ENCODE peak calls at places on chromosomes 7 and 10, in six cellular contexts. R is cardiac muscle cell, P is HFF-Myc, Q is MCF 10A, D is mucosa of descending colon, A is psoas muscle. J is an unnamed sample.
A peak's percentile ranks its signal among the peaks of the same experiment; 100 is the strongest.

GRCh38 chr7:155166673-155167370 is 96.7 kb downstream of the HTR5A start:
- DNase-seq in R (peak; percentile 90), P (peak; percentile 97), Q (peak; percentile 89), D (peak; percentile 21), A (peak; percentile 82), J (no peak)

GRCh38 chr7:77806425-77806824 is 7.9 kb downstream of the PHTF2 start:
- DNase-seq in R (no peak), P (no peak), Q (no peak), D (no peak), A (no peak), J (no peak)

GRCh38 chr7:97025130-97025499 is 484 bp upstream of the DLX5 start:
- DNase-seq in R (no peak), P (no peak), Q (no peak), D (no peak), A (no peak), J (no peak)

GRCh38 chr10:92241158-92241500 is 49.7 kb downstream of the CPEB3 start:
- DNase-seq in R (peak; percentile 35), P (no peak), Q (peak; percentile 36), D (peak; percentile 59), A (no peak), J (peak; percentile 15)

GRCh38 chr10:42754155-42755027 is 28.2 kb upstream of the BMS1 start:
- DNase-seq in R (peak; percentile 30), P (no peak), Q (no peak), D (peak; percentile 15), A (peak; percentile 52), J (peak; percentile 64)

GRCh38 chr10:4176500-4177281 is 391.7 kb upstream of the KLF6 start:
- DNase-seq in R (no peak), P (no peak), Q (no peak), D (no peak), A (no peak), J (no peak)

GRCh38 chr7:115410972-115411686 is 489.2 kb downstream of the MDFIC start:
- DNase-seq in R (no peak), P (no peak), Q (no peak), D (no peak), A (no peak), J (no peak)

GRCh38 chr10:29392376-29393021 is 103.6 kb downstream of the LYZL1 start:
- DNase-seq in R (peak; percentile 64), P (no peak), Q (peak; percentile 68), D (peak; percentile 54), A (no peak), J (peak; percentile 64)

GRCh38 chr7:125316451-125316850 is 386.8 kb upstream of the POT1 start:
- DNase-seq in R (peak; percentile 0), P (no peak), Q (peak; percentile 61), D (no peak), A (no peak), J (peak; percentile 16)

GRCh38 chr7:76997381-76998262 is 34.5 kb downstream of the SPDYE17 start:
- DNase-seq in R (no peak), P (no peak), Q (no peak), D (no peak), A (no peak), J (no peak)

GRCh38 chr7:23759556-23760391 is 49.8 kb downstream of the STK31 start:
- DNase-seq in R (peak; percentile 20), P (peak; percentile 3), Q (peak; percentile 82), D (peak; percentile 39), A (no peak), J (no peak)

GRCh38 chr7:27080844-27081423 is 14.9 kb downstream of the HOXA1 start:
- DNase-seq in R (no peak), P (no peak), Q (peak; percentile 73), D (no peak), A (no peak), J (no peak)

GRCh38 chr7:79806161-79806734 is 328.4 kb upstream of the GNAI1 start:
- DNase-seq in R (peak; percentile 57), P (peak; percentile 24), Q (peak; percentile 9), D (no peak), A (no peak), J (no peak)
- TF ChIP-seq CTCF in R (peak; percentile 54), P (peak; percentile 50), Q (peak; percentile 36), D (no peak), A (no peak), J (no peak)

DNA sequence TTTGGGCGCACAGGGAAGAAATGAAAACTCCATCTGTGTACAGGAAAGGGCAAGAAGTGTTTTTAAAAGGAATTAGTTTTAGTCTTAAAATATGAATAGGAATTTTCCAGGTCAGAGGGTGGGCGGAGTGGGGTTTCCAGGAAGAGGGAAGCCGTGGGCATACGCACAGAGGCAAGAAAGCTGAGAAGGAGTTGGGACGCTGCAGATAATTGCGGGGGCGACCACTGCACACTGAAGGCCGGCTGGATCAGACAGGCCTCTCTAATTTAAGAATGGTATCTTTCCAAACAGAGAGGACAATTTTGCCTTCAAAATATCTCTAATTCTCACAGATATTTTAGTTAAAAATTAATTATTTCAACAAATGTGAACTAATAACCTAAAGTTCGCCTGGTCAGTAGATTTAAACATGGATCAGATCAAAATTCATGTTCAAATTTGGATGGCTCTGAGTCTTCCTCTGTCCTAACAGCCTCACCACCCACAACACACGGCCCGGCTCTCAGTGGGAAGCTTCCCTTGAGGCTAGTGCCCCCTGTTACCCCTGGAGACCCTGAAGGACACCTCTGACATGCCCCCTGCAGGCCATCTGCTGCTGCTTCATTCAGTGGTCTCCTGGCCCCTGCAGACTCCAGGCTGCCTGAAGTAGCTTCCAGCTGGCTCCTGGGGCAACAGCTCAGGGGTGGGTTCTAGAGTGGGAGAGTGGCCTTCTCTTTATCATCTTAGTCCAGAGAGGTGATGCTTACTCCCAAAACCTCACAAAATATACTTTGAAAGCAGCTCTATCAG is 189.3 kb upstream of the INHBA start:
- DNase-seq in R (no peak), P (no peak), Q (no peak), D (no peak), A (no peak), J (peak; percentile 24)
- TF ChIP-seq CTCF in R (no peak), P (peak; percentile 30), Q (no peak), D (no peak), A (no peak), J (peak; percentile 20)

DNA sequence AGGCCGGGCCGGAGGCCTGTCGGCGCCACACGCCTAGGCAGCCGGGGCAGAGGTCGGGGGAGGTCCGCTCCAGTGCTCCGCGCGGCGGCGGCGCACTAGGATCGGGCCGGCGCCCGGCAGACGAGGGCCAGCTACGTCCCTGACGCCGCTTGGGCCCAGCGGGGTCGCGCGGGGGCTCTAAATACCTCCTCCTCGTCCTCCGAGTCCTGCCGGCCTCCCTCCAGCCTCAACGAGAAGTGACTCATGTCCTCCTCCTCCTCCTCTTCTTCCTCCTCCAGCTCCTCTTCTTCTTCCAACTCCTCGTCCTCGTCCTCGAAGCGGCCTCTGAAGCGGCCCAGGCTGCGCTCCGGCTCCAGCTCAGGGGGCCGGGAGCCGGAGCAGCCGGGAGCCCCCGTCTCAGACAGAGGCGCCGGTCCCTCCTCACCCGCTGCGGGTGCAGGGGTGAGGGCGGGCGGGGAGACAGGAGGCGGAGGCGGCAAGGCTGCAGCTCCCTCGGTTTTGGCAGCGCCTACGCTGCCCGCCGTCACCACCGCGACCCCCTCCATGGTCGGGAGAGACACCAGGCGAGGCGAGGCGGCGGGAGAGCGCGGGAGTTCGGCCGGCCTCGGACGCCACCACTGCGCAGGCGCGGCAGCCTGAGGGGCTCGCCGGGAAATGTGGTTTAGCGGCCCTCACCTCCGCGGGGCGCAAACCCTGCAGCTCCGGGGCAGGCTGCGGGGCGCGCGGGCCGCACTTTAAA is at the start of gene PCGF6:
- DNase-seq in R (peak; percentile 88), P (no peak), Q (peak; percentile 78), D (peak; percentile 78), A (peak; percentile 85), J (peak; percentile 92)
- TF ChIP-seq CTCF in R (peak; percentile 14), P (no peak), Q (no peak), D (no peak), A (no peak), J (no peak)

DNA sequence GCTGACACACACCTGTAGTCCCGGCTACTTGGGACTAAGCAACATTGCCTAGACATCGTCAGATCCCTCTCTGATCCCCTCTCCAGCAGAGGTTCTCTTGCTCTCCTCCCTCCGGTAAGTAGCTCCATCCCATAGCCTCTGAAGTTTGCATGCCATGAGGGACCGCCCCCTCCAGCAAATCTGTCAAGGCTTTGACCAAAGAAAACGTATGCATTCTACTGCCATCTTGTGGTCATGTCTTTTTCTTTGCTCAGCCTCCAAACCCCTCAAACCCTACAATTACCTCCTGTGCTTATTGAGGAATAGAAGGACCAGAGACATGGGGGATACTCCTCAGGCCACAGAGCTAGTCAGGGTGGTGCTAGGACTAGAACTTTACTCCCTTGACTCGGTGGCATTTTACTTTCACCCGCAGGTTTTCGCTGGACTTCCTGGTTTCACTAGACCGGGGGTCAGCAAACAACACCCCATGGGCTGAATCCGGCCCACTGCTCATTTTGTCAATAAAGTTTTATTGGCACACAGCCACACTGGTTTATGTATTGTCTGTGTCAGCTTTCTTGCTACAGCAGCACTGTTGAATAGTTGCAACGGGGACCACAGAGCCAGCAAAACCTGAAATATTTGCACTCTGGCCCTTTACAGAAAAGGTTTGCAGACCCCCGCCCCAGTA is 202.6 kb upstream of the FOXK1 start:
- DNase-seq in R (peak; percentile 15), P (peak; percentile 3), Q (peak; percentile 72), D (peak; percentile 31), A (peak; percentile 23), J (peak; percentile 33)
- TF ChIP-seq CTCF in R (peak; percentile 10), P (no peak), Q (peak; percentile 60), D (no peak), A (peak; percentile 15), J (peak; percentile 32)

GRCh38 chr7:132965951-132966350 is 115.9 kb downstream of the CHCHD3 start:
- DNase-seq in R (no peak), P (no peak), Q (no peak), D (no peak), A (no peak), J (no peak)

GRCh38 chr7:132969520-132969919 is 112.4 kb downstream of the CHCHD3 start:
- DNase-seq in R (no peak), P (no peak), Q (no peak), D (no peak), A (no peak), J (no peak)

GRCh38 chr7:132972745-132973144 is 109.1 kb downstream of the CHCHD3 start:
- DNase-seq in R (peak; percentile 9), P (no peak), Q (peak; percentile 5), D (no peak), A (no peak), J (no peak)

GRCh38 chr7:132966731-132967130 is 115.2 kb downstream of the CHCHD3 start:
- DNase-seq in R (no peak), P (no peak), Q (no peak), D (no peak), A (no peak), J (no peak)

DNA sequence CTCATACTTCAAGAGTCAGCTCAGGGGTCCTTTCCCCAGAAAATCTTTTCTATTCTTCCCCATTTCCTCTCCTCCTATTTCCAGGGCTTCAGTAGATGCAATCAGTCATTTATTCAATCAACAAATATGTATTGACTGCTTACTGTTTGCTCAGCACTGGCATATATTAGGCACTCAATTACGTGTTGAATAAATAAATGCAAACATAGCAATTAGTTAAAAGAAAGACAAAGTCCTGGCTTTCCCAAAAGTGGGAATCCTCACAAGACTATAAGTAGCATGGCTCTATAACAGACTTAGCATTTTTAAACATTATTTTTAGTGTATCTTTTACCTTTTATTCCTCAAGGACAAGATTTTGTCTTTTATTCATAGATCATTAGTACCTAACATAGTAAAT is 111.6 kb downstream of the CHCHD3 start:
- DNase-seq in R (no peak), P (no peak), Q (no peak), D (no peak), A (no peak), J (no peak)
- TF ChIP-seq CTCF in R (no peak), P (no peak), Q (no peak), D (no peak), A (no peak), J (no peak)